ENCODE peak calls at places on chromosomes 3 and 15, in six cellular contexts. F is psoas muscle, S is WERI-Rb-1, W is BJ, V is A549, H is hepatocyte. L is an unnamed sample.

GRCh38 chr15:29099131-29099880 is 170.3 kb downstream of the NSMCE3 start:
- DNase-seq in F (no peak), S (no peak), W (no peak), V (no peak), H (no peak), L (no peak)

GRCh38 chr15:84648539-84648938 is 5.5 kb downstream of the WDR73 start:
- DNase-seq in F (peak), S (no peak), W (no peak), V (no peak), H (no peak), L (no peak)

GRCh38 chr15:44633603-44634002 is 29.9 kb downstream of the SPG11 start:
- DNase-seq in F (no peak), S (no peak), W (no peak), V (no peak), H (no peak), L (no peak)

GRCh38 chr3:126828306-126828705 is 124.3 kb downstream of the CHCHD6 start:
- DNase-seq in F (peak), S (no peak), W (no peak), V (no peak), H (no peak), L (no peak)

GRCh38 chr3:30320392-30320791 is 286.0 kb upstream of the TGFBR2 start:
- DNase-seq in F (no peak), S (no peak), W (no peak), V (no peak), H (no peak), L (no peak)

GRCh38 chr3:42654331-42655201 is 1.1 kb downstream of the ZBTB47 start:
- DNase-seq in F (peak), S (peak), W (no peak), V (no peak), H (peak), L (no peak)

GRCh38 chr3:13219077-13219901 is 146.1 kb upstream of the IQSEC1 start:
- DNase-seq in F (peak), S (no peak), W (no peak), V (no peak), H (no peak), L (no peak)

GRCh38 chr3:114552527-114552812 is 258.6 kb downstream of the TIGIT start:
- DNase-seq in F (no peak), S (no peak), W (peak), V (no peak), H (peak), L (no peak)

GRCh38 chr3:50174517-50174895 is 16.9 kb upstream of the GNAT1 start:
- DNase-seq in F (no peak), S (no peak), W (no peak), V (no peak), H (no peak), L (no peak)

GRCh38 chr3:140117111-140117526 is 182.1 kb downstream of the CLSTN2 start:
- DNase-seq in F (no peak), S (no peak), W (peak), V (no peak), H (peak), L (no peak)

GRCh38 chr15:101258238-101259144 is 6.6 kb upstream of the CHSY1 start:
- DNase-seq in F (peak), S (peak), W (no peak), V (peak), H (peak), L (no peak)

GRCh38 chr15:46386356-46386755 is 751.5 kb downstream of the SQOR start:
- DNase-seq in F (no peak), S (no peak), W (no peak), V (no peak), H (no peak), L (no peak)

GRCh38 chr3:50657816-50658215 is 16.9 kb upstream of the DOCK3 start:
- DNase-seq in F (no peak), S (no peak), W (no peak), V (no peak), H (no peak), L (no peak)

GRCh38 chr3:131402391-131403039 is 20.9 kb downstream of the NUDT16 start:
- DNase-seq in F (no peak), S (no peak), W (peak), V (no peak), H (no peak), L (no peak)

GRCh38 chr3:126365351-126366274 is 8.4 kb upstream of the KLF15 start:
- DNase-seq in F (no peak), S (no peak), W (no peak), V (no peak), H (no peak), L (no peak)

GRCh38 chr15:45205192-45205591 is 17.4 kb upstream of the SHF start:
- DNase-seq in F (no peak), S (peak), W (no peak), V (peak), H (peak), L (no peak)

GRCh38 chr3:128427175-128427857 is 39.4 kb downstream of the DNAJB8 start:
- DNase-seq in F (no peak), S (no peak), W (no peak), V (no peak), H (no peak), L (no peak)

GRCh38 chr3:51522273-51522981 is 16.1 kb upstream of the RAD54L2 start:
- DNase-seq in F (no peak), S (no peak), W (no peak), V (no peak), H (no peak), L (no peak)

GRCh38 chr3:61965770-61966131 is 404.4 kb downstream of the PTPRG start:
- DNase-seq in F (no peak), S (no peak), W (no peak), V (no peak), H (no peak), L (no peak)

GRCh38 chr15:90763700-90764099 is 46.6 kb downstream of the BLM start:
- DNase-seq in F (no peak), S (no peak), W (no peak), V (no peak), H (no peak), L (no peak)

GRCh38 chr3:33313331-33313730 is 36.1 kb downstream of the FBXL2 start:
- DNase-seq in F (no peak), S (no peak), W (no peak), V (no peak), H (no peak), L (no peak)

GRCh38 chr3:33314993-33315392 is 37.8 kb downstream of the FBXL2 start:
- DNase-seq in F (no peak), S (no peak), W (no peak), V (no peak), H (no peak), L (no peak)

GRCh38 chr3:33315826-33316225 is 38.6 kb downstream of the FBXL2 start:
- DNase-seq in F (no peak), S (no peak), W (no peak), V (no peak), H (no peak), L (no peak)

GRCh38 chr3:33317963-33318708 is 40.9 kb downstream of the FBXL2 start:
- DNase-seq in F (no peak), S (no peak), W (no peak), V (no peak), H (no peak), L (no peak)

DNA sequence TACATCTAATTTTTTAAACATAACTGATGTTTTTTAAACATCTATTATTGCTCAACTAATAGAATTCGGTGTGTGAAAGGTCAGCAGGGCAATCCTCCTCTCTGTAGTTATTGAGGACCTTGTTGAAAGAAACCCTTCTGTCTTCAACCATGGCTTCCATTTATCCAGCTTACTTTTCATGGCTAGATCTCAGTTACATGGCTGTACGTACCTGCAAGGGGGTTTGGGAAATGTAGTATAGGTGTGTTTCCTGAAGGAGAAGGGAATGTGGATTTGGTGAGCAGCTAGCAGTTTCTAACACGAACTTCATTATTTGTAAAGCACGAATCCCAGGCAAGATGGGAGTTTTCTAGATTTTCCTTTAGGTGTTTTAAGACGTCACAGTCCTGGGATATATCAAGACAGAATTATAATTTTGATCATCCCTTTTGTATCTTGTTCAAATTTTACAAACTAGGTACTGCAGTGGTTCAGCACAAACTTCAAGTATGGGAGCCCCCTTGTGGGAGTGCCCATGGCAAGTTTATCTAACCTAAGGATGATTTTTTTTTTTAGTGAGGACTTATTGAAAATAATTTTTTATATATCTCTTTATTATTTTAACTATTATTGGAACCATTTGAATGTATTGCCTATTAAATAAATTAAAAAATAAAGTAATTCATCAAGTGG is 41.6 kb downstream of the FBXL2 start:
- DNase-seq in F (no peak), S (no peak), W (no peak), V (no peak), H (no peak), L (no peak)
- TF ChIP-seq CTCF in F (peak), S (no peak), W (no peak), V (peak), H (peak), L (no peak)

GRCh38 chr3:18416332-18416731 is 8.8 kb downstream of the SATB1 start:
- DNase-seq in F (no peak), S (no peak), W (no peak), V (no peak), H (no peak), L (no peak)

GRCh38 chr3:18420584-18420983 is 4.6 kb downstream of the SATB1 start:
- DNase-seq in F (no peak), S (no peak), W (no peak), V (no peak), H (no peak), L (no peak)

GRCh38 chr3:18419232-18419631 is 5.9 kb downstream of the SATB1 start:
- DNase-seq in F (no peak), S (no peak), W (no peak), V (no peak), H (peak), L (no peak)

GRCh38 chr3:18415836-18416235 is 9.3 kb downstream of the SATB1 start:
- DNase-seq in F (no peak), S (no peak), W (no peak), V (no peak), H (no peak), L (no peak)

DNA sequence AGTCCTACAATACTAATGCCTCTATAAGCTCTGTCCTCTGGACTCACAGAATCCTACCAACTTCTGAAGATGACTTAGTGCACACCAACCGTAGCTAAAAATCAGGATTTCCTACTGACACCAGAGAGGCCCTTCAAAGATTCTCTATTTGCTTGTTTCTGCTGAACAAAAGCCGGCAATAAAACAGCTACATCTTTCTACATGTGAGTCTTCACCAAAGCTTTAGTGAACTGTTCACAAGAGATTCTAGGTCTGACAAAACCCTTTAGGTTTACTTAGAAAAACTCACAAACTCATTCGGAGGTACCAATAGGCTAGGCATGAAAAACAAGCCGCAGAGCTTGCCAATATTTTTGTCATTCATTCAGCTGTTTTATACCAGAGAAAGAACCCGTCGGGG is 7.0 kb downstream of the SATB1 start:
- DNase-seq in F (no peak), S (no peak), W (no peak), V (no peak), H (no peak), L (no peak)
- H3K4me3 ChIP-seq in F (peak), S (no peak), W (no peak), V (no peak), H (no peak), L (no peak)

GRCh38 chr3:196227629-196228493 is 11.5 kb downstream of the SLC51A start:
- DNase-seq in F (no peak), S (no peak), W (no peak), V (no peak), H (peak), L (no peak)
- TF ChIP-seq CTCF in F (no peak), S (no peak), W (peak), V (no peak), H (no peak), L (no peak)

DNA sequence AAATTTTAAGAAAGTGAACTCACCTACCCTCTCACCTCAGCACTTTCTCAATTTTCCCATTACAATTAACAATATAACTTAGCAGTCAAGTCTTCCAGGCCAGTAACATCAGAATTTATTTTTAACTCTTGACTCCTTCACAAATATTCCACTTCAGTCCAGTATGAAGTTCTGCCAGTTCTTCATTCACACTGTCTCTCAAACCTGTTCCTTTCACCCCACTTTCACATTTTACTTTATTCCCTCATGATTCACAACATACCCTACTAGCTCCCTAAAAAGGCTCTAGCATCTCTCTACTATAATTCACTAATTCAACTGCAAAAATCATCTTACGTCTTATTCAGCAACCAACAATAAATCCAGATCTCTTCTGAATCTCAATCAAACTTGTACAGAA is 3.8 kb downstream of the GSK3B start:
- DNase-seq in F (no peak), S (no peak), W (no peak), V (no peak), H (no peak), L (no peak)
- H3K4me3 ChIP-seq in F (peak), S (no peak), W (peak), V (peak), H (peak), L (peak)

GRCh38 chr3:194458122-194458521 is 28.7 kb downstream of the ATP13A3 start:
- DNase-seq in F (no peak), S (no peak), W (no peak), V (no peak), H (no peak), L (no peak)
- TF ChIP-seq CTCF in F (no peak), S (no peak), W (no peak), V (no peak), H (no peak), L (no peak)

L was measured in AG04449.